ENCODE peak calls at places on chromosomes 7 and 10, in four cellular contexts. V is transverse colon, K is K562, Y is upper lobe of left lung. G is an unnamed sample.

GRCh38 chr7:158444501-158445420 is 142.9 kb downstream of the PTPRN2 start:
- DNase-seq in Y (peak), K (no peak), V (no peak), G (no peak)

GRCh38 chr10:531541-531940 is 157.9 kb downstream of the DIP2C start:
- DNase-seq in Y (no peak), K (no peak), V (no peak), G (no peak)

GRCh38 chr7:47180268-47180826 is 401.6 kb downstream of the TNS3 start:
- DNase-seq in Y (no peak), K (peak), V (peak), G (no peak)

GRCh38 chr7:127486654-127487053 is 94.1 kb upstream of the ZNF800 start:
- DNase-seq in V (no peak), Y (no peak), K (no peak), G (no peak)

GRCh38 chr10:1754506-1755177 is 17.3 kb upstream of the ADARB2 start:
- DNase-seq in V (no peak), K (no peak), Y (no peak), G (no peak)

GRCh38 chr7:83791737-83792136 is 142.8 kb upstream of the SEMA3E start:
- DNase-seq in K (no peak), V (no peak), Y (no peak), G (no peak)

GRCh38 chr7:1081931-1082401 is 5.9 kb upstream of the GPER1 start:
- DNase-seq in V (no peak), Y (peak), K (no peak), G (no peak)

GRCh38 chr7:69603937-69604494 is 5.7 kb downstream of the AUTS2 start:
- DNase-seq in V (no peak), Y (no peak), K (no peak), G (no peak)

GRCh38 chr10:74900297-74900696 is 73.9 kb downstream of the KAT6B start:
- DNase-seq in Y (no peak), K (no peak), V (peak), G (no peak)

GRCh38 chr10:126421745-126422144 is 33.5 kb upstream of the ADAM12 start:
- DNase-seq in V (no peak), K (no peak), Y (no peak), G (no peak)

GRCh38 chr7:140446467-140446866 is 32.8 kb downstream of the MKRN1 start:
- DNase-seq in Y (no peak), K (no peak), V (no peak), G (no peak)

GRCh38 chr7:135855836-135856235 is 107.2 kb upstream of the FAM180A start:
- DNase-seq in K (no peak), V (no peak), Y (no peak), G (no peak)

GRCh38 chr7:17139081-17139480 is 159.4 kb upstream of the AHR start:
- DNase-seq in V (no peak), Y (no peak), K (no peak), G (no peak)

GRCh38 chr7:155266440-155266839 is 31.2 kb upstream of the INSIG1 start:
- DNase-seq in Y (no peak), K (no peak), V (no peak), G (no peak)

GRCh38 chr10:96637709-96638108 is 50.9 kb upstream of the TM9SF3 start:
- DNase-seq in V (no peak), K (no peak), Y (no peak), G (no peak)

GRCh38 chr10:5958077-5958476 is 19.3 kb downstream of the IL15RA start:
- DNase-seq in K (no peak), V (no peak), Y (no peak), G (no peak)

GRCh38 chr10:110016957-110017514 is 9.3 kb downstream of the ADD3 start:
- DNase-seq in K (no peak), V (no peak), Y (no peak), G (no peak)

GRCh38 chr7:44307301-44307900 is 18.0 kb downstream of the CAMK2B start:
- DNase-seq in V (no peak), K (peak), Y (no peak), G (no peak)

GRCh38 chr7:69776611-69777010 is 178.3 kb downstream of the AUTS2 start:
- DNase-seq in V (no peak), Y (no peak), K (no peak), G (no peak)

GRCh38 chr7:39838326-39838725 is 111.7 kb upstream of the CDK13 start:
- DNase-seq in Y (no peak), K (no peak), V (peak), G (no peak)

GRCh38 chr10:47412177-47412730 is 28.2 kb upstream of the ZNF488 start:
- DNase-seq in K (no peak), Y (no peak), V (no peak), G (no peak)

GRCh38 chr10:130686680-130687300 is 550.6 kb downstream of the GLRX3 start:
- DNase-seq in Y (no peak), V (no peak), K (peak), G (no peak)

GRCh38 chr10:44192435-44192834 is 192.5 kb downstream of the CXCL12 start:
- DNase-seq in V (no peak), Y (no peak), K (no peak), G (no peak)

GRCh38 chr10:30557884-30558283 is 71.7 kb downstream of the LYZL2 start:
- DNase-seq in Y (no peak), V (no peak), K (no peak), G (no peak)

GRCh38 chr7:102279537-102280400 is 6.9 kb upstream of the SH2B2 start:
- DNase-seq in Y (no peak), K (peak), V (peak), G (peak)

GRCh38 chr10:34378297-34378696 is 436.8 kb downstream of the PARD3 start:
- DNase-seq in Y (no peak), V (no peak), K (no peak), G (no peak)

GRCh38 chr7:157786375-157787274 is 449.8 kb downstream of the DNAJB6 start:
- DNase-seq in V (no peak), Y (no peak), K (no peak), G (no peak)

GRCh38 chr10:27620425-27621397 is 116.6 kb downstream of the RAB18 start:
- DNase-seq in K (no peak), V (no peak), Y (no peak), G (no peak)

GRCh38 chr10:4344544-4344994 is 481.4 kb upstream of the AKR1E2 start:
- DNase-seq in Y (no peak), K (no peak), V (peak), G (no peak)

GRCh38 chr10:78865518-78865835 is 203.3 kb upstream of the ZMIZ1 start:
- DNase-seq in K (no peak), V (no peak), Y (no peak), G (no peak)

GRCh38 chr7:134431805-134432204 is 27.1 kb downstream of the AKR1B1 start:
- DNase-seq in Y (no peak), K (no peak), V (peak), G (no peak)

GRCh38 chr10:29600067-29600466 is 34.7 kb downstream of the SVIL start:
- DNase-seq in V (no peak), Y (no peak), K (no peak), G (no peak)

GRCh38 chr10:73850863-73851461 is 23.4 kb downstream of the CAMK2G start:
- DNase-seq in Y (no peak), V (peak), K (no peak), G (no peak)

GRCh38 chr10:110725809-110726641 is 81.9 kb downstream of the RBM20 start:
- DNase-seq in Y (peak), V (no peak), K (no peak), G (no peak)

GRCh38 chr10:2463301-2463700 is 604.0 kb upstream of the PFKP start:
- DNase-seq in K (no peak), V (no peak), Y (no peak), G (no peak)

GRCh38 chr10:131849591-131850489 is 51.0 kb upstream of the PPP2R2D start:
- DNase-seq in V (no peak), Y (peak), K (no peak), G (no peak)

GRCh38 chr7:22992874-22993840 is 20.8 kb downstream of the HYCC1 start:
- DNase-seq in V (no peak), Y (no peak), K (no peak), G (no peak)

GRCh38 chr7:40572810-40573470 is 438.1 kb downstream of the SUGCT start:
- DNase-seq in K (no peak), Y (no peak), V (no peak), G (no peak)

GRCh38 chr7:628041-628763 is 98.3 kb upstream of the DNAAF5 start:
- DNase-seq in V (no peak), Y (no peak), K (no peak), G (no peak)

GRCh38 chr10:99573806-99574205 is 41.1 kb downstream of the NKX2-3 start:
- DNase-seq in V (no peak), K (no peak), Y (no peak), G (no peak)
- TF ChIP-seq POLR2AphosphoS5 in V (no peak), K (no peak), Y (no peak), G (no peak)

GRCh38 chr7:143898810-143899209 is 3.2 kb downstream of the TCAF1 start:
- DNase-seq in Y (no peak), K (no peak), V (no peak), G (no peak)

GRCh38 chr7:143906176-143906575 is 4.2 kb upstream of the TCAF1 start:
- DNase-seq in V (no peak), K (no peak), Y (no peak), G (no peak)

GRCh38 chr7:143901360-143901709 is 641 bp downstream of the TCAF1 start:
- DNase-seq in K (no peak), Y (peak), V (peak), G (no peak)

GRCh38 chr7:143900230-143900766 is 1.7 kb downstream of the TCAF1 start:
- DNase-seq in K (no peak), V (no peak), Y (no peak), G (no peak)

GRCh38 chr7:143901710-143902587 is at the start of gene TCAF1:
- DNase-seq in K (peak), Y (peak), V (peak), G (peak)
- TF ChIP-seq POLR2A in K (peak), Y (no peak), V (peak), G (peak)

GRCh38 chr10:123007558-123008378 is 827 bp downstream of the IKZF5 start:
- DNase-seq in K (peak), Y (no peak), V (peak), G (peak)
- TF ChIP-seq POLR2AphosphoS5 in K (no peak), Y (no peak), V (no peak), G (no peak)

DNA sequence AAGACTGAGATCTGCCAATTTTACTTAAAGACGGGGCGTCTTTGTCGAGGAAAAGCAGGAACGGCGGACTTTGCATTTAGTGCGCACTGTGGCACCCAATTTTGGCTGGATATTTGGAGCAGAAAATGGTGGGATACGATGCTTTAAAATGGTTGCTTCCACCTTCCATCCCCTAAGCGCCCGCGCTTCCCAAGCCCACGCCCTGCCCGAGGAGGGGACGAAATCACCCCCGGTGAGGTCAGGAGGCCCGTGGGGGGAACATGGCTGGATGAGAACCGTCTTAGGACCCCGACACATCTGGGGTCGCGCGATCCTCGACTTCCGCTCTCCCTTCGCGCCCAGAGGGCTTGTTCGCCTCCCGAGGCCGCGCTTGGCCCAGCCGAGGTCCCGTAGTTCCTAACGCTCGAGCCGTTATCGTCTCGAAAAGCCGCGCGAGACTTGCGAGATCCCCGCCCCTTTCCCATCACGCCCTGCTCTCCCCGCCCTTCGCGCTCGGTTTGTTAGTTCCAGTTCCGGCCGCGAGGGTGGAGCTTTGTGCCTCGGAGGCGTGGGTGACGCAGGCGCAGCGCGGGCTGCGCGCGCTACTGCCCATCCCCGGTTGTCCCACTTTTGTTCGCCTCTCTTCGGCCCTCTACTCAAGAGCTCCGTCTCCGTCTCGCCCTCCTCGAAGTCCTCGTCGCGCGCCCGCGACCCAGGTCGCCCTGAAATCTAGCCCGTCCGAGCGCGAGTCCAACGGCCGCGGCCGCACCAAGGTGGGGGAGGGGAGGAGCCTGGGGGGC is at the start of gene SRRT:
- DNase-seq in V (peak), Y (peak), K (peak), G (peak)
- TF ChIP-seq POLR2A in V (peak), Y (peak), K (peak), G (peak)

GRCh38 chr10:125083576-125083920 is 76.8 kb downstream of the CTBP2 start:
- DNase-seq in Y (no peak), V (no peak), K (no peak), G (no peak)
- TF ChIP-seq POLR2AphosphoS5 in Y (no peak), V (no peak), K (no peak), G (no peak)

GRCh38 chr10:101230185-101230917 is 1.1 kb upstream of the LBX1 start:
- DNase-seq in V (no peak), Y (peak), K (peak), G (no peak)
- TF ChIP-seq POLR2A in V (no peak), Y (no peak), K (no peak), G (no peak)

DNA sequence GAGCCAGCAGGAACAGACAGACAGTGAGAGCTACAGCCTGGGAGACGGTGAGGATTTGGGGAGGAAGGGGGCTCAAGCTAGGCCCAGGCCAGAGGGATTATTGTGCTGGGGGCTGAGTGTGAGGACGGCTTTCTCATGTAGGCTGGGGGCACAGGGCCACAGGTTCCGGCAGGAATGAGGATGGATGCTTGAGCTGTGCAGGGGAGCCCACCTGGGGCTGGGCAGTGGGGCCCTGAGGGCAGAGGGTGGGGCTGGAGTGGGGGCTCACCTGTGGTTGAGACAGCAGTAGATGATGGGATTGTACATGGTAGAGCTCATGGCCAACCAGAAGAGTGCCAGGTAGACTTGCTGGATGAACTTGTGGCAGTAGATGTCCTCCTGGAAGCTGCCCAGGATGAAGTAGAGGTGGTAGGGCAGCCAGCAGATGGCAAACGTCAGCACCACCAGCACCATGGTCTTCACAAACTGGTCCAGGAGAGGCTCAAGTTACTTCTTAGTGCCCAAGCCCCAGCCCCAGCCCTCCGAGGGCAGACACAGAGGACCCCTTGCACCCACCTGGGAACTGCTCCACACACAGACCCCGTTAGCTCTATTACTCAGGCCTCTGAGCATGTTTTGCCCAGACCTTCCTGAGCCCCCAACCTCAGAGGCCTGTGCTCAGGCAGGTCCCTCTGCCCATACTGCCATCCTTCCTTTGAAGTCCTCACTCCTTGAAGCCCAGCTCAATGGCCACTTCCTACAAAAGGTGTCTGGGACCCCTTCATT is 9.7 kb downstream of the TACR2 start:
- DNase-seq in V (no peak), K (no peak), Y (peak), G (no peak)
- TF ChIP-seq POLR2AphosphoS5 in V (no peak), K (no peak), Y (no peak), G (no peak)